ENCODE peak calls at places on chromosomes 16 and 17, in seven cellular contexts. H, O, N, Z, V, U and B are unnamed samples.

GRCh38 chr16:22222998-22223397 is 16.9 kb downstream of the EEF2K start:
- DNase-seq in Z (no peak), H (no peak), O (no peak), U (no peak), V (no peak), N (no peak), B (no peak)

GRCh38 chr17:52390422-52390821 is 231.9 kb upstream of the CA10 start:
- DNase-seq in Z (no peak), N (no peak), O (no peak), U (no peak), H (no peak), V (no peak), B (no peak)

GRCh38 chr16:80751167-80751566 is 53.2 kb downstream of the CDYL2 start:
- DNase-seq in U (no peak), N (no peak), Z (no peak), O (no peak), V (no peak), H (no peak), B (no peak)

GRCh38 chr16:87145181-87146176 is 171.7 kb downstream of the C16orf95 start:
- DNase-seq in N (no peak), Z (peak; percentile 66), O (no peak), U (peak; percentile 98), V (no peak), H (no peak), B (no peak)

GRCh38 chr16:19644877-19645276 is 73.2 kb downstream of the KNOP1 start:
- DNase-seq in O (peak; percentile 68), N (no peak), V (no peak), H (no peak), U (no peak), Z (no peak), B (no peak)

GRCh38 chr17:17109896-17110295 is 67.6 kb downstream of the MPRIP start:
- DNase-seq in H (no peak), O (peak; percentile 39), U (no peak), Z (no peak), N (no peak), V (no peak), B (peak; percentile 47)

GRCh38 chr17:35103271-35103670 is 16.4 kb downstream of the RAD51D start:
- DNase-seq in H (no peak), V (no peak), O (no peak), U (no peak), N (no peak), Z (no peak), B (peak; percentile 78)

GRCh38 chr16:81758376-81758775 is 20.7 kb upstream of the PLCG2 start:
- DNase-seq in V (no peak), Z (no peak), N (no peak), O (no peak), U (peak; percentile 62), H (no peak), B (peak; percentile 47)

GRCh38 chr17:82325286-82326180 is 8.0 kb downstream of the SECTM1 start:
- DNase-seq in H (no peak), V (no peak), U (no peak), N (no peak), Z (no peak), O (no peak), B (no peak)

GRCh38 chr16:70159355-70160348 is 13.9 kb upstream of the CLEC18C start:
- DNase-seq in O (no peak), U (no peak), V (no peak), H (no peak), N (no peak), Z (peak; percentile 47), B (no peak)

GRCh38 chr16:88826070-88826840 is 14.5 kb upstream of the APRT start:
- DNase-seq in O (no peak), U (no peak), H (no peak), N (no peak), Z (no peak), V (no peak), B (no peak)

GRCh38 chr16:69762843-69763556 is 868 bp downstream of the WWP2 start:
- DNase-seq in N (no peak), U (peak; percentile 63), Z (peak; percentile 25), H (no peak), V (no peak), O (no peak), B (peak; percentile 58)

GRCh38 chr17:65423346-65424140 is 137.9 kb downstream of the AXIN2 start:
- DNase-seq in U (no peak), Z (no peak), H (no peak), O (no peak), N (no peak), V (no peak), B (no peak)

GRCh38 chr17:41071606-41072375 is 6.1 kb upstream of the KRTAP2-4 start:
- DNase-seq in N (no peak), V (no peak), Z (no peak), U (no peak), H (no peak), O (no peak), B (no peak)

GRCh38 chr16:50657251-50657650 is 23.9 kb downstream of the SNX20 start:
- DNase-seq in N (no peak), Z (no peak), V (no peak), U (no peak), O (no peak), H (no peak), B (no peak)

GRCh38 chr17:15475620-15476354 is 8.4 kb upstream of the CDRT4 start:
- DNase-seq in V (no peak), H (no peak), O (no peak), Z (no peak), N (no peak), U (no peak), B (no peak)

GRCh38 chr17:17672453-17673368 is 8.5 kb upstream of the RAI1 start:
- DNase-seq in U (peak; percentile 87), Z (no peak), N (no peak), O (no peak), V (no peak), H (no peak), B (no peak)